ENCODE peak calls at places on chromosomes 4 and X, in six cellular contexts. F, U, Z, N, R and V are unnamed samples.

GRCh38 chrX:18348047-18348446 is 6.4 kb downstream of the SCML2 start:
- DNase-seq in F (no peak), Z (no peak), R (no peak), N (no peak), U (no peak), V (no peak)

GRCh38 chrX:40446927-40447326 is 133.8 kb upstream of the ATP6AP2 start:
- DNase-seq in Z (no peak), F (no peak), U (no peak), R (peak), N (no peak), V (no peak)

GRCh38 chr4:39305902-39306677 is 60.1 kb downstream of the RFC1 start:
- DNase-seq in Z (no peak), F (no peak), R (no peak), U (no peak), N (no peak), V (peak)

GRCh38 chrX:65750674-65751469 is 83.4 kb downstream of the MSN start:
- DNase-seq in Z (no peak), R (peak), N (no peak), F (no peak), U (no peak), V (peak)

GRCh38 chr4:128427832-128428366 is 140.3 kb upstream of the PGRMC2 start:
- DNase-seq in N (peak), Z (peak), F (peak), U (no peak), R (peak), V (peak)

GRCh38 chr4:151530783-151531182 is 121.8 kb downstream of the FHIP1A start:
- DNase-seq in Z (no peak), R (no peak), U (no peak), N (no peak), F (no peak), V (peak)

GRCh38 chrX:103674531-103675454 is 11.7 kb downstream of the MORF4L2 start:
- DNase-seq in N (no peak), U (no peak), Z (no peak), F (no peak), R (no peak), V (no peak)

GRCh38 chr4:144894525-144894924 is 203.5 kb downstream of the ANAPC10 start:
- DNase-seq in R (peak), N (peak), U (no peak), Z (no peak), F (peak), V (peak)

GRCh38 chr4:105306820-105307219 is 160.1 kb downstream of the TET2 start:
- DNase-seq in U (no peak), Z (no peak), R (no peak), F (no peak), N (no peak), V (no peak)

GRCh38 chr4:39620551-39620950 is 18.1 kb downstream of the SMIM14 start:
- DNase-seq in N (no peak), U (no peak), F (no peak), Z (no peak), R (no peak), V (no peak)

GRCh38 chr4:78585633-78586032 is 34.1 kb downstream of the ANXA3 start:
- DNase-seq in Z (no peak), U (no peak), R (no peak), N (no peak), F (no peak), V (no peak)

GRCh38 chr4:10096201-10096975 is 20.2 kb downstream of the WDR1 start:
- DNase-seq in U (peak), N (peak), Z (peak), R (peak), F (peak), V (peak)

GRCh38 chr4:82097504-82097903 is 276.3 kb downstream of the HNRNPD start:
- DNase-seq in R (no peak), U (no peak), F (no peak), N (no peak), Z (no peak), V (peak)

GRCh38 chrX:123263246-123263757 is 79.2 kb downstream of the GRIA3 start:
- DNase-seq in U (no peak), Z (no peak), N (no peak), R (no peak), F (no peak), V (no peak)

DNA sequence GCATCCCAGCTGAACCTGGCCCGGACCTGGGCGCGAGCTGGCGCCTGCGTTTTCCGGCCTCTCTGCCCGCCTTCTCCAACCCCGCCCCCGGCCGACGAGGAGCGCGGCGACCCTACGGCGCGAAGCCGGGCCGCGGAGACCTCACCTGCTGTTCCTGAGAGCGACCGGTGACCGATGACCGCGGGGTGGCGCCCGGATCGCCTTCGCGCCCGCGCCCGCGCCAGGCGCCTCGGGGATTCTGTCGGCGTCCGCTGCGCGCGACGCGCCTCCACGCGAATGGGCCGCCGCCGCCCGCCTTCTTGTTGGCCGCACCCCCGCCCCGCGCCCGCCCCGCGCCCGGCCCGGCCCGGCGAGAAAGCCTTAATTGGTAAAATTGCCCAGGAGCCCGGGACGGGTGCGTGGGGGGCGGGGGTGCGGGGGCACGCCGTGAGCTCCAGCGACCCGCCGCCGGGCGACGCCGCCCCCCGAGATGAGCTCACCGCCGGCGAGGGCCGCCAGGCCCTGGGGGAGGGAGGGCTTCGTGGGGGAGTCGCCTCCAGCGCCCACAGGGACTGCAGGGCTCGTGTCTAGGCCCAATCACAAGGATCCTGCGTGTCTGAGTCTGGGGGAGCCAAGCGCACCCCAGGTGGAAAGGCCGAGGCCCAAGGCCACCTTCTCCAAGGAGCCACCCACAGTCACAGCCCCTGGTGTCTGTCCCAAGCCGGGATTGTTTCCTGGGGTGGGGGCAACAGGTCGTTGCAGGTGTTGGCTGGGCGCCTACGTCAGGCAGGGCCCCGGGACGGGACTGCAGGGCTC is at the start of gene FLNA:
- DNase-seq in Z (peak), R (peak), U (no peak), N (no peak), F (no peak), V (peak)
- TF ChIP-seq POLR2A in Z (no peak), R (no peak), U (peak), N (no peak), F (no peak), V (no peak)

GRCh38 chrX:152833378-152833777 is 2.5 kb downstream of the NSDHL start:
- DNase-seq in U (no peak), R (no peak), F (peak), N (no peak), Z (no peak), V (no peak)

GRCh38 chrX:152831391-152831790 is 528 bp downstream of the NSDHL start:
- DNase-seq in N (no peak), Z (no peak), F (no peak), R (no peak), U (no peak), V (no peak)

GRCh38 chrX:152824841-152825374 is 5.6 kb downstream of the CETN2 start:
- DNase-seq in F (no peak), U (no peak), R (no peak), Z (no peak), N (no peak), V (no peak)

GRCh38 chrX:152832520-152832919 is 1.7 kb downstream of the NSDHL start:
- DNase-seq in U (no peak), Z (no peak), N (no peak), R (no peak), F (no peak), V (no peak)

GRCh38 chrX:152830312-152831305 is at the start of the genes CETN2 and NSDHL:
- DNase-seq in U (peak), Z (peak), N (peak), F (peak), R (peak), V (peak)
- TF ChIP-seq POLR2A in U (peak), Z (no peak), N (no peak), F (no peak), R (peak), V (peak)

DNA sequence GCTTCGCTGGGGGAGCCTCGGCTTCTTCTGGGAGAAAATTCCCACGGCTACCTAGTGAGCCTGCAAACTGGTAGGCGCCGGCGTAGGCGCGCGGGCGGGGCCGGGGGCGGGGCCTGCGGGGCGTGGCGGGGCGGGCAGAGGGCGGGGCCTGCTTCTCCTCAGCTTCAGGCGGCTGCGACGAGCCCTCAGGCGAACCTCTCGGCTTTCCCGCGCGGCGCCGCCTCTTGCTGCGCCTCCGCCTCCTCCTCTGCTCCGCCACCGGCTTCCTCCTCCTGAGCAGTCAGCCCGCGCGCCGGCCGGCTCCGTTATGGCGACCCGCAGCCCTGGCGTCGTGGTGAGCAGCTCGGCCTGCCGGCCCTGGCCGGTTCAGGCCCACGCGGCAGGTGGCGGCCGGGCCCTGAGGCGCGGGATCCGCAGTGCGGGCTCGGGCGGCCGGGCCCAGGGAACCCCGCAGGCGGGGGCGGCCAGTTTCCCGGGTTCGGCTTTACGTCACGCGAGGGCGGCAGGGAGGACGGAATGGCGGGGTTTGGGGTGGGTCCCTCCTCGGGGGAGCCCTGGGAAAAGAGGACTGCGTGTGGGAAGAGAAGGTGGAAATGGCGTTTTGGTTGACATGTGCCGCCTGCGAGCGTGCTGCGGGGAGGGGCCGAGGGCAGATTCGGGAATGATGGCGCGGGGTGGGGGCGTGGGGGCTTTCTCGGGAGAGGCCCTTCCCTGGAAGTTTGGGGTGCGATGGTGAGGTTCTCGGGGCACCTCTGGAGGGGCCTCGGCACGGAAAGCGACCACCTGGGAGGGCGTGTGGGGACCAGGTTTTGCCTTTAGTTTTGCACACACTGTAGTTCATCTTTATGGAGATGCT is at the start of gene HPRT1:
- DNase-seq in Z (peak), F (peak), U (peak), N (peak), R (peak), V (peak)
- TF ChIP-seq POLR2A in Z (no peak), F (peak), U (peak), N (no peak), R (peak), V (peak)

DNA sequence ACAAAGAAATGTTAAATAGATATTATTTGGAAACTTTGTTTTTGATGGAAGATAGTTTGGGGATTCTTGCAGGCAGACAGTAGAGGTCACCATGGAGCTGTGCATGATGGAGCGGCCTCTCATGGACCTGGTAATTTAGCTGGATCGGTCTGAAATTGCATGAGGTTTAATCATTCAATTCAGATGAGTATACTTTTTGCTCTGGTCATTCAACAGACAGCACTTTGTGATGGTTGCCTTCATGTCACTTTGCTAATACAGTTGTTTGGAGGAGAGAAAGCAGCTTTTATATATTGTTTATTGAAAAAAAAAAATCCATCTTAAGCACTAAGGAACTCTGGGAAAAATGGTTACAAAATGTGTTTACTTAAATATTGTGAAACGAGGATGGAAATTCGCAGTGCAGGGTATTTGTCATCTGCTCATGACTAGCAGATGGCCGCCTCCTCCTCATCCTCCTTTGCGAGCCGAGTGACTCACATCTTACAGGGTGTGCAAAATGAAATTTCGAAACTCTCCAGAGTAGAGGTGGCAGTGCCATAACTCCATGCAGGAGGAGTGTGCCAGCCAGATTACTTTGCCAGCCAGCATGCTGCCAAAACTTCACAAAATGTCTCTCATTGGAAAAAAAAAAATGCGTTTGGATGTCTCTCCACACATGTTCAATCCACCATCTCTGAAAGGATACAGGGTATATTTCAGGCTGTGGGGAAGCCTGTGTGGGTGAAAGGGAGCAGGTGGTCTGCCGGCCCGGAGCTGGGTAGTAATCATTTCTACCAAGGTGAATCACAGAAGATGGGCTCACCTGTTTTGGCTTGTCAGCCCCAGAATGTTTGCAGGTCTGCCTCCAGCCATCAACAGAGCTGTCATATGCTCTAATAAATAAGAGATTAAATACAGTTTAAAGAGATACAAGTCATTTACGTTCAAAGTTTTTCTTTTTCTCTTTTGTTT is 314.9 kb upstream of the DIPK2B start:
- DNase-seq in N (peak), F (peak), R (peak), Z (no peak), U (peak), V (peak)
- TF ChIP-seq POLR2A in N (no peak), F (no peak), R (no peak), Z (no peak), U (no peak), V (peak)